ENCODE peak calls at places on chromosomes 2 and 18, in nine cellular contexts. One of them, this sample, is unnamed.

GRCh38 chr18:42413870-42414269 is 458.8 kb downstream of the PIK3C3 start:
- DNase-seq in HCT116: no peak
- DNase-seq in adrenal gland: no peak
- DNase-seq in mesothelial cell of epicardium: no peak
- DNase-seq in BE2C: no peak
- DNase-seq in MCF 10A: peak
- DNase-seq in thyroid gland: no peak
- DNase-seq in cardiac muscle cell: no peak
- DNase-seq in dorsolateral prefrontal cortex: no peak
- DNase-seq in this sample: no peak

GRCh38 chr2:75547345-75548035 is 13.2 kb downstream of the EVA1A start:
- DNase-seq in HCT116: no peak
- DNase-seq in adrenal gland: no peak
- DNase-seq in mesothelial cell of epicardium: no peak
- DNase-seq in BE2C: no peak
- DNase-seq in MCF 10A: no peak
- DNase-seq in thyroid gland: no peak
- DNase-seq in cardiac muscle cell: no peak
- DNase-seq in dorsolateral prefrontal cortex: no peak
- DNase-seq in this sample: no peak

GRCh38 chr2:137178955-137179377 is 413.6 kb downstream of the THSD7B start:
- DNase-seq in HCT116: no peak
- DNase-seq in adrenal gland: no peak
- DNase-seq in mesothelial cell of epicardium: no peak
- DNase-seq in BE2C: no peak
- DNase-seq in MCF 10A: peak
- DNase-seq in thyroid gland: no peak
- DNase-seq in cardiac muscle cell: no peak
- DNase-seq in dorsolateral prefrontal cortex: no peak
- DNase-seq in this sample: no peak

GRCh38 chr2:9135804-9136558 is 70.6 kb upstream of the ASAP2 start:
- DNase-seq in HCT116: no peak
- DNase-seq in adrenal gland: no peak
- DNase-seq in mesothelial cell of epicardium: no peak
- DNase-seq in BE2C: no peak
- DNase-seq in MCF 10A: no peak
- DNase-seq in thyroid gland: no peak
- DNase-seq in cardiac muscle cell: no peak
- DNase-seq in dorsolateral prefrontal cortex: no peak
- DNase-seq in this sample: no peak

GRCh38 chr2:190469770-190470169 is 61.6 kb downstream of the MFSD6 start:
- DNase-seq in HCT116: peak
- DNase-seq in adrenal gland: peak
- DNase-seq in mesothelial cell of epicardium: no peak
- DNase-seq in BE2C: peak
- DNase-seq in MCF 10A: peak
- DNase-seq in thyroid gland: peak
- DNase-seq in cardiac muscle cell: peak
- DNase-seq in dorsolateral prefrontal cortex: no peak
- DNase-seq in this sample: no peak

GRCh38 chr2:240811346-240812300 is 8.4 kb downstream of the KIF1A start:
- DNase-seq in HCT116: no peak
- DNase-seq in adrenal gland: no peak
- DNase-seq in mesothelial cell of epicardium: peak
- DNase-seq in BE2C: no peak
- DNase-seq in MCF 10A: no peak
- DNase-seq in thyroid gland: no peak
- DNase-seq in cardiac muscle cell: no peak
- DNase-seq in dorsolateral prefrontal cortex: no peak
- DNase-seq in this sample: no peak

GRCh38 chr2:45494275-45494977 is 116.6 kb downstream of the SRBD1 start:
- DNase-seq in HCT116: peak
- DNase-seq in adrenal gland: peak
- DNase-seq in mesothelial cell of epicardium: no peak
- DNase-seq in BE2C: peak
- DNase-seq in MCF 10A: peak
- DNase-seq in thyroid gland: no peak
- DNase-seq in cardiac muscle cell: peak
- DNase-seq in dorsolateral prefrontal cortex: no peak
- DNase-seq in this sample: no peak

GRCh38 chr18:62942578-62942977 is 227.2 kb downstream of the PHLPP1 start:
- DNase-seq in HCT116: no peak
- DNase-seq in adrenal gland: no peak
- DNase-seq in mesothelial cell of epicardium: no peak
- DNase-seq in BE2C: no peak
- DNase-seq in MCF 10A: peak
- DNase-seq in thyroid gland: no peak
- DNase-seq in cardiac muscle cell: no peak
- DNase-seq in dorsolateral prefrontal cortex: no peak
- DNase-seq in this sample: no peak

GRCh38 chr2:97708608-97709007 is 4.8 kb upstream of the ZAP70 start:
- DNase-seq in HCT116: no peak
- DNase-seq in adrenal gland: no peak
- DNase-seq in mesothelial cell of epicardium: no peak
- DNase-seq in BE2C: no peak
- DNase-seq in MCF 10A: no peak
- DNase-seq in thyroid gland: no peak
- DNase-seq in cardiac muscle cell: no peak
- DNase-seq in dorsolateral prefrontal cortex: no peak
- DNase-seq in this sample: no peak

GRCh38 chr2:121638333-121638732 is 10.9 kb downstream of the CLASP1 start:
- DNase-seq in HCT116: no peak
- DNase-seq in adrenal gland: no peak
- DNase-seq in mesothelial cell of epicardium: no peak
- DNase-seq in BE2C: no peak
- DNase-seq in MCF 10A: peak
- DNase-seq in thyroid gland: no peak
- DNase-seq in cardiac muscle cell: no peak
- DNase-seq in dorsolateral prefrontal cortex: no peak
- DNase-seq in this sample: no peak

GRCh38 chr2:176391020-176391419 is 121.8 kb downstream of the MTX2 start:
- DNase-seq in HCT116: no peak
- DNase-seq in adrenal gland: no peak
- DNase-seq in mesothelial cell of epicardium: no peak
- DNase-seq in BE2C: no peak
- DNase-seq in MCF 10A: no peak
- DNase-seq in thyroid gland: no peak
- DNase-seq in cardiac muscle cell: no peak
- DNase-seq in dorsolateral prefrontal cortex: no peak
- DNase-seq in this sample: no peak

GRCh38 chr2:112821682-112822081 is 14.9 kb downstream of the IL1B start:
- DNase-seq in HCT116: no peak
- DNase-seq in adrenal gland: no peak
- DNase-seq in mesothelial cell of epicardium: no peak
- DNase-seq in BE2C: no peak
- DNase-seq in MCF 10A: no peak
- DNase-seq in thyroid gland: no peak
- DNase-seq in cardiac muscle cell: no peak
- DNase-seq in dorsolateral prefrontal cortex: no peak
- DNase-seq in this sample: no peak

GRCh38 chr2:101255501-101255900 is 2.8 kb downstream of the CNOT11 start:
- DNase-seq in HCT116: no peak
- DNase-seq in adrenal gland: no peak
- DNase-seq in mesothelial cell of epicardium: no peak
- DNase-seq in BE2C: no peak
- DNase-seq in MCF 10A: peak
- DNase-seq in thyroid gland: no peak
- DNase-seq in cardiac muscle cell: no peak
- DNase-seq in dorsolateral prefrontal cortex: no peak
- DNase-seq in this sample: no peak

GRCh38 chr2:32902986-32903385 is 43.8 kb upstream of the LTBP1 start:
- DNase-seq in HCT116: no peak
- DNase-seq in adrenal gland: no peak
- DNase-seq in mesothelial cell of epicardium: no peak
- DNase-seq in BE2C: no peak
- DNase-seq in MCF 10A: no peak
- DNase-seq in thyroid gland: no peak
- DNase-seq in cardiac muscle cell: no peak
- DNase-seq in dorsolateral prefrontal cortex: no peak
- DNase-seq in this sample: no peak

GRCh38 chr2:215811409-215812355 is 201.7 kb downstream of the MREG start:
- DNase-seq in HCT116: no peak
- DNase-seq in adrenal gland: no peak
- DNase-seq in mesothelial cell of epicardium: no peak
- DNase-seq in BE2C: no peak
- DNase-seq in MCF 10A: no peak
- DNase-seq in thyroid gland: no peak
- DNase-seq in cardiac muscle cell: no peak
- DNase-seq in dorsolateral prefrontal cortex: no peak
- DNase-seq in this sample: no peak

GRCh38 chr2:240566203-240567136 is 1.8 kb upstream of the RNPEPL1 start:
- DNase-seq in HCT116: peak
- DNase-seq in adrenal gland: peak
- DNase-seq in mesothelial cell of epicardium: peak
- DNase-seq in BE2C: peak
- DNase-seq in MCF 10A: peak
- DNase-seq in thyroid gland: peak
- DNase-seq in cardiac muscle cell: peak
- DNase-seq in dorsolateral prefrontal cortex: peak
- DNase-seq in this sample: peak

DNA sequence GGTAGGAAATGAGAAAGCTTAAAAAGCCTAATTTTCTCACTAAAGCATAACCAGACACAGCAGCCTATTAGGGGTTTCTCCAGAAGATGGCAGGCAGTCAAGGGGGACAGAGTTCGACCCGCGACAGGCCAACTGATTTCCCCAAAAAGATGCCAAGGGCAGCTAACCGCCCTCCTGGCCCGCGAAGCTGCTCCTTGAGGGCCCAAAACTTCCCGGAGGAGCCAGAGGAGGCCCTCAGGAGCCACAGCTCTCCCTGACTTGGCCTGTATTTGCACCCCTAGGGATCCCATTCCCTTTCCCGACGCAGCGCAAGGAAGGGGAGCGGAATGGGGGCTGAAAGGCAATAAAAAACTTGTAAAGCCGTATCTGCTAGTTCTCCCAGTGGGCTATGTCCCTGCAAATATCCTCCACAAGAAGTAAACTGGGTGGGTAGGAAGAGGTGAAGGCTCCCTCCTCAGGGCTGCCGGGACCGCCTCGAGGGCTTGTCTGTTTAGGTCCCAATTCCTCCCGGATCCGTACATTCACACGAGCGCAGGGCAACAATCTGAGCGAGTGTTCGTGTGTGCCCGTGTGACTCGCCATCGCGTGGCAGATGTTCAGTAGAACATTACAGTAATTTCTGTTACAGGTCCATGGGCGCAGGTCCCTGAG is 756 bp upstream of the NAGK start:
- DNase-seq in HCT116: no peak
- DNase-seq in adrenal gland: no peak
- DNase-seq in mesothelial cell of epicardium: no peak
- DNase-seq in BE2C: no peak
- DNase-seq in MCF 10A: no peak
- DNase-seq in thyroid gland: no peak
- DNase-seq in cardiac muscle cell: no peak
- DNase-seq in dorsolateral prefrontal cortex: no peak
- DNase-seq in this sample: no peak
- TF ChIP-seq CTCF in HCT116: no peak
- TF ChIP-seq CTCF in adrenal gland: no peak
- TF ChIP-seq CTCF in mesothelial cell of epicardium: no peak
- TF ChIP-seq CTCF in BE2C: no peak
- TF ChIP-seq CTCF in MCF 10A: no peak
- TF ChIP-seq CTCF in thyroid gland: no peak
- TF ChIP-seq CTCF in cardiac muscle cell: no peak
- TF ChIP-seq CTCF in dorsolateral prefrontal cortex: no peak
- TF ChIP-seq CTCF in this sample: no peak

DNA sequence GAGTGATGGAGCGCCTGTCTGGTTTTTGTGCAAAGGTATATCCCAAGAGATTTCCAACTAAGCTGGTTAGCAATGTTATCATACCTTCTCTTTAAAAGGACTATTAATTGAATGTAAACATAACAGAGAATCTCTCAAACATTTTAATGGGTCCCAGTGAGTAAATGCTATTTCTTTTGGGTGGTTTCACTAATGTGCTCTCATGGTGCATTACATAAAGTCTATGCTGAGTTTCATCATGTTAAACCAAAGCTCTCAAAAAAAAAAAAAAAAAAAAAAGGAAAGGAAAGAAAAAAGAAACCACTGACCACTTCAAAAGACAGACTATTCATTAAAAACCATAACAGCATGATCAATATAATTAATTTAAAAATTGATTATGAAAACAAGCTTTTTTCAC is 119.1 kb upstream of the SCN1A start:
- DNase-seq in HCT116: no peak
- DNase-seq in adrenal gland: no peak
- DNase-seq in mesothelial cell of epicardium: no peak
- DNase-seq in BE2C: no peak
- DNase-seq in MCF 10A: no peak
- DNase-seq in thyroid gland: no peak
- DNase-seq in cardiac muscle cell: no peak
- DNase-seq in dorsolateral prefrontal cortex: no peak
- DNase-seq in this sample: no peak
- TF ChIP-seq CTCF in HCT116: no peak
- TF ChIP-seq CTCF in adrenal gland: no peak
- TF ChIP-seq CTCF in mesothelial cell of epicardium: no peak
- TF ChIP-seq CTCF in BE2C: no peak
- TF ChIP-seq CTCF in MCF 10A: no peak
- TF ChIP-seq CTCF in thyroid gland: no peak
- TF ChIP-seq CTCF in cardiac muscle cell: no peak
- TF ChIP-seq CTCF in dorsolateral prefrontal cortex: no peak
- TF ChIP-seq CTCF in this sample: no peak

GRCh38 chr2:80560298-80560697 is 255.7 kb upstream of the LRRTM1 start:
- DNase-seq in HCT116: no peak
- DNase-seq in adrenal gland: no peak
- DNase-seq in mesothelial cell of epicardium: no peak
- DNase-seq in BE2C: no peak
- DNase-seq in MCF 10A: peak
- DNase-seq in thyroid gland: no peak
- DNase-seq in cardiac muscle cell: no peak
- DNase-seq in dorsolateral prefrontal cortex: no peak
- DNase-seq in this sample: no peak
- TF ChIP-seq CTCF in HCT116: no peak
- TF ChIP-seq CTCF in adrenal gland: no peak
- TF ChIP-seq CTCF in mesothelial cell of epicardium: no peak
- TF ChIP-seq CTCF in BE2C: no peak
- TF ChIP-seq CTCF in MCF 10A: no peak
- TF ChIP-seq CTCF in thyroid gland: no peak
- TF ChIP-seq CTCF in cardiac muscle cell: no peak
- TF ChIP-seq CTCF in dorsolateral prefrontal cortex: no peak
- TF ChIP-seq CTCF in this sample: no peak

GRCh38 chr2:200235533-200235932 is 71.0 kb upstream of the SPATS2L start:
- DNase-seq in HCT116: no peak
- DNase-seq in adrenal gland: no peak
- DNase-seq in mesothelial cell of epicardium: no peak
- DNase-seq in BE2C: no peak
- DNase-seq in MCF 10A: no peak
- DNase-seq in thyroid gland: no peak
- DNase-seq in cardiac muscle cell: no peak
- DNase-seq in dorsolateral prefrontal cortex: no peak
- DNase-seq in this sample: no peak

GRCh38 chr2:200242553-200242952 is 63.9 kb upstream of the SPATS2L start:
- DNase-seq in HCT116: no peak
- DNase-seq in adrenal gland: no peak
- DNase-seq in mesothelial cell of epicardium: no peak
- DNase-seq in BE2C: no peak
- DNase-seq in MCF 10A: no peak
- DNase-seq in thyroid gland: no peak
- DNase-seq in cardiac muscle cell: no peak
- DNase-seq in dorsolateral prefrontal cortex: no peak
- DNase-seq in this sample: no peak

GRCh38 chr2:200239216-200239615 is 67.3 kb upstream of the SPATS2L start:
- DNase-seq in HCT116: no peak
- DNase-seq in adrenal gland: no peak
- DNase-seq in mesothelial cell of epicardium: no peak
- DNase-seq in BE2C: peak
- DNase-seq in MCF 10A: no peak
- DNase-seq in thyroid gland: no peak
- DNase-seq in cardiac muscle cell: no peak
- DNase-seq in dorsolateral prefrontal cortex: no peak
- DNase-seq in this sample: no peak
- TF ChIP-seq CTCF in HCT116: no peak
- TF ChIP-seq CTCF in adrenal gland: no peak
- TF ChIP-seq CTCF in mesothelial cell of epicardium: no peak
- TF ChIP-seq CTCF in BE2C: no peak
- TF ChIP-seq CTCF in MCF 10A: no peak
- TF ChIP-seq CTCF in thyroid gland: no peak
- TF ChIP-seq CTCF in cardiac muscle cell: no peak
- TF ChIP-seq CTCF in dorsolateral prefrontal cortex: no peak
- TF ChIP-seq CTCF in this sample: no peak